ENCODE peak calls at places on chromosomes 5 and 9, in seven cellular contexts. L, K, F, C, U, T and Q are unnamed samples.

GRCh38 chr9:97556721-97557605 is 55.5 kb downstream of the TMOD1 start:
- DNase-seq in L (no peak), K (no peak), F (no peak), C (no peak), U (no peak), T (no peak), Q (no peak)

GRCh38 chr5:74667396-74667795 is 17.6 kb upstream of the HEXB start:
- DNase-seq in L (no peak), K (no peak), F (no peak), C (no peak), U (no peak), T (no peak), Q (peak; percentile 78)

GRCh38 chr5:172490739-172491461 is 36.6 kb upstream of the SH3PXD2B start:
- DNase-seq in L (peak; percentile 59), K (no peak), F (no peak), C (no peak), U (no peak), T (no peak), Q (no peak)

GRCh38 chr5:120297621-120298020 is 166.5 kb upstream of the PRR16 start:
- DNase-seq in L (no peak), K (no peak), F (no peak), C (no peak), U (no peak), T (no peak), Q (no peak)

GRCh38 chr9:24258626-24259025 is 287.1 kb downstream of the IZUMO3 start:
- DNase-seq in L (no peak), K (no peak), F (no peak), C (no peak), U (no peak), T (no peak), Q (no peak)

GRCh38 chr5:107487056-107487461 is 183.7 kb downstream of the EFNA5 start:
- DNase-seq in L (no peak), K (no peak), F (no peak), C (no peak), U (no peak), T (no peak), Q (peak; percentile 73)

GRCh38 chr5:39005566-39006232 is 68.5 kb downstream of the RICTOR start:
- DNase-seq in L (no peak), K (no peak), F (no peak), C (no peak), U (no peak), T (no peak), Q (no peak)

GRCh38 chr5:119355244-119355635 is 579 bp upstream of the TNFAIP8 start:
- DNase-seq in L (no peak), K (no peak), F (no peak), C (no peak), U (peak; percentile 29), T (peak; percentile 79), Q (no peak)

GRCh38 chr5:160726721-160727120 is 125.3 kb downstream of the ATP10B start:
- DNase-seq in L (no peak), K (no peak), F (no peak), C (no peak), U (no peak), T (no peak), Q (no peak)

GRCh38 chr5:135880278-135880677 is 15.4 kb downstream of the IL9 start:
- DNase-seq in L (peak; percentile 43), K (no peak), F (no peak), C (no peak), U (no peak), T (no peak), Q (peak; percentile 24)

GRCh38 chr9:97855486-97855875 is 2.5 kb downstream of the FOXE1 start:
- DNase-seq in L (no peak), K (no peak), F (no peak), C (no peak), U (no peak), T (no peak), Q (no peak)

GRCh38 chr9:136694163-136694864 is 7.1 kb upstream of the AGPAT2 start:
- DNase-seq in L (no peak), K (peak; percentile 32), F (no peak), C (no peak), U (no peak), T (no peak), Q (peak; percentile 72)

GRCh38 chr5:140038373-140038957 is 4.6 kb downstream of the NRG2 start:
- DNase-seq in L (no peak), K (no peak), F (no peak), C (no peak), U (no peak), T (no peak), Q (peak; percentile 53)